ENCODE peak calls at places on chromosomes 5 and 9, in five cellular contexts. L is A673, F is adipocyte, M is heart left ventricle, R is pancreas. C is an unnamed sample. For H3K4me1, the result is how much of the 10 kb centered on the place peaks cover.

GRCh38 chr5:149127394-149127955 is 13.8 kb upstream of the ABLIM3 start:
- DNase-seq in L (no peak), F (no peak), M (no peak), R (no peak), C (no peak)

GRCh38 chr9:101578378-101578777 is 16.4 kb downstream of the PPP3R2 start:
- DNase-seq in R (no peak), L (no peak), F (no peak), M (no peak), C (no peak)

GRCh38 chr5:104909803-104910202 is 1347.2 kb upstream of the NUDT12 start:
- DNase-seq in M (no peak), F (peak), L (no peak), R (no peak), C (no peak)

GRCh38 chr9:34989946-34990635 is 546 bp downstream of the DNAJB5 start:
- DNase-seq in M (peak), R (peak), F (peak), L (peak), C (peak)

GRCh38 chr5:109516385-109516784 is 106.6 kb upstream of the PJA2 start:
- DNase-seq in F (peak), R (no peak), L (no peak), M (no peak), C (no peak)

GRCh38 chr9:120876842-120877240 is at the start of gene PHF19:
- DNase-seq in M (peak), F (peak), R (no peak), L (peak), C (peak)

GRCh38 chr5:65061974-65062353 is 293.2 kb downstream of the CWC27 start:
- DNase-seq in R (no peak), M (no peak), F (no peak), L (no peak), C (no peak)

GRCh38 chr5:109876030-109876726 is 186.5 kb downstream of the MAN2A1 start:
- DNase-seq in F (peak), M (no peak), R (no peak), L (no peak), C (no peak)

GRCh38 chr5:135019314-135019713 is 14.7 kb downstream of the PITX1 start:
- DNase-seq in F (no peak), M (peak), L (no peak), R (no peak), C (no peak)

GRCh38 chr9:107212613-107213012 is 70.5 kb upstream of the RAD23B start:
- DNase-seq in M (no peak), F (no peak), R (no peak), L (no peak), C (no peak)

GRCh38 chr5:56175465-56175864 is 57.7 kb downstream of the ANKRD55 start:
- DNase-seq in L (peak), F (peak), M (peak), R (no peak), C (no peak)

GRCh38 chr5:84715686-84716085 is 331.0 kb upstream of the EDIL3 start:
- DNase-seq in M (no peak), R (no peak), L (no peak), F (no peak), C (no peak)

GRCh38 chr9:93134740-93135444 is 841 bp upstream of the NINJ1 start:
- DNase-seq in L (no peak), R (no peak), F (no peak), M (no peak), C (peak)

GRCh38 chr9:93132946-93133640 is 958 bp downstream of the NINJ1 start:
- DNase-seq in R (no peak), M (no peak), L (no peak), F (peak), C (peak)

GRCh38 chr9:93134018-93134739 is at the start of gene NINJ1:
- DNase-seq in L (peak), F (peak), R (peak), M (peak), C (peak)

GRCh38 chr9:93132287-93132927 is 1.6 kb downstream of the NINJ1 start:
- DNase-seq in R (peak), L (no peak), M (peak), F (peak), C (peak)

GRCh38 chr9:93133641-93134017 is 422 bp downstream of the NINJ1 start:
- DNase-seq in L (peak), F (peak), M (peak), R (peak), C (peak)
- H3K4me1 ChIP-seq in L (under half), F (under half), M (half or more), R (under half), C (under half)

GRCh38 chr9:114378016-114378415 is 9.8 kb downstream of the AKNA start:
- DNase-seq in R (no peak), F (no peak), M (no peak), L (no peak), C (no peak)
- H3K4me1 ChIP-seq in R (under half), F (under half), M (under half), L (under half), C (under half)

GRCh38 chr5:122073864-122074263 is 4.2 kb downstream of the LOX start:
- DNase-seq in M (no peak), F (no peak), L (no peak), R (no peak), C (no peak)
- H3K4me1 ChIP-seq in M (under half), F (under half), L (under half), R (under half), C (under half)

DNA sequence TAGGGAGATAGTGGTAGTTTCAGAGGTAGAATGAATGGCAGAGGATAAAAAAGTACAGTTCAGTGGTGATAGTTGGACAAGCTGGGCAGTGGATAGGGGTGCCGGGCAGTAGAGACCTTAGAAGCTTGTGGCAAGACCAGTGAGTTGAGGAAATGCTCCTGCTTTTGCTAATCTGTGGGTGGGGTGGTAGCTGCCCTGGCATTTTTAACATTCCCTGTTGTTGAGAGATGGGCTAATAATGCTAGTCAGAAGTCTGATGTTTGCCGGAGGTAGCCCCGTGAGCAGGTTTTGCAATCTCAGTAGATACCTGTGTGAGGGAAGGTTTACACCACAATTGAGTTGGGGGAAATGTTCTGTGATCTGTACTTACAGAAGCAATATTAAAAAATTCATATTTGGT is 91.1 kb downstream of the TRIO start:
- DNase-seq in F (peak), R (no peak), M (no peak), L (no peak), C (no peak)
- H3K4me1 ChIP-seq in F (under half), R (under half), M (under half), L (under half), C (under half)

GRCh38 chr5:33776151-33776550 is 115.6 kb downstream of the ADAMTS12 start:
- DNase-seq in R (no peak), L (no peak), M (no peak), F (no peak), C (no peak)
- H3K4me1 ChIP-seq in R (under half), L (under half), M (under half), F (under half), C (under half)

GRCh38 chr5:181222630-181223040 is 446 bp upstream of the TRIM41 start:
- DNase-seq in R (no peak), M (no peak), L (peak), F (no peak), C (no peak)
- H3K4me1 ChIP-seq in R (under half), M (under half), L (under half), F (under half), C (under half)

DNA sequence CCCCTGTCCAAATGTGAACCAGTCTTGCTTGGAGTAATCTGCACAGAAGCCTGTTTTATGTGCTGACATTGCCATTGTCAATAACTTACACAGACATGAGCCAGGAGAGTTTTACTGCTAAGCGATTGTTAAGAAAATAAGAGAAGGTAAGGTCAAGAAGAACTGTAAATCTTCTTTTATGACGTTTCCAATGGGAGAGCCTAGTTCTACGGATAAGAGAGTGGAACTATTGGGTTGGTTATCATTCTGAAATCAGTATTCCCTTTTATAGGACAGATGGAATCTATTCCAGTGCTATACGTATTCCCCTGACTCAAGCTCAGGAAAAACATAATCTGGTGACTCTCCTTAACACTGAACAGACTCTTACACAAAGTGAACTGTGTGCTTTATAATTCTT is 137.9 kb upstream of the OTULINL start:
- DNase-seq in M (no peak), R (no peak), L (no peak), F (peak), C (no peak)
- H3K4me1 ChIP-seq in M (under half), R (under half), L (half or more), F (half or more), C (under half)

DNA sequence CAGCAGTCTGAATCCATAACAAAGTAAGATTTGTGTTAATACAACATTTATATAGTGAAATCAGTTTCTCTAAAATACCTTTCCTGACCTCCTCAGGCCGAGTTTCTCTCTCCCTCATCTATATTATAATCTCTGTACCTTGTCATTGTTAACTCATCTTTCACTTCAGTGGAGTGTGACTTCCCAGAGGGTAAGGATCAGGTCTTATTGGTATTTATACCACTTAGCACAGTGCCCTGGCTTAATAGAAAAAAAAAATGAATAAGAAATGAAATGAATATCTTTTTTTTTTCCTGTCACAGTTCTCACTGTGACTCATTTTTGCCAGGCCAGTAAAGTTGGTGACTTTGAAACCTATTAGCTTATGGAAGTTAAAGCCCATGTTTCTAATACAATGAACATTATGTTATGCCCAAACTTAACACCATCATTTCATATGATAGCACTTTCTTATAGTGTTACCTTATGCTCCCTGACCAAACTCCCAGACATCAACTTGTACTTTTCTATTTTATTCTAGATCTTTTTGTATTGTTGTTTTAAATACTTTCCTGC is 90.1 kb downstream of the NR3C1 start:
- DNase-seq in M (no peak), R (no peak), F (no peak), L (no peak), C (no peak)
- H3K4me1 ChIP-seq in M (half or more), R (under half), F (half or more), L (under half), C (under half)